ENCODE peak calls at places on chromosomes 12 and 14, in four cellular contexts. B is stimulated activated CD8-positive, alpha-beta memory T cell treated with anti-CD3 and anti-CD28 coated beads, Interleukin-4, amount 100 ng/mL, for 1 hour; H is activated T-helper 1 cell treated with Interleukin-2 at 50 U/mL for 16 hours; Y is Daoy. G is an unnamed sample.

GRCh38 chr14:95776798-95777615 is 63.1 kb upstream of the TCL1A start:
- DNase-seq in Y (no peak), H (no peak), B (no peak), G (no peak)

GRCh38 chr14:102928412-102929348 is 6.2 kb downstream of the AMN start:
- DNase-seq in B (peak), H (peak), Y (peak), G (peak)

GRCh38 chr14:81831128-81831815 is 297.6 kb upstream of the SEL1L start:
- DNase-seq in H (no peak), Y (no peak), B (no peak), G (no peak)

GRCh38 chr12:85448548-85449139 is 168.6 kb downstream of the ALX1 start:
- DNase-seq in H (no peak), B (no peak), Y (no peak), G (no peak)

GRCh38 chr12:30268036-30268435 is 427.6 kb downstream of the IPO8 start:
- DNase-seq in H (no peak), Y (no peak), B (no peak), G (no peak)

GRCh38 chr12:110010853-110011835 is 11.9 kb downstream of the ANKRD13A start:
- DNase-seq in H (no peak), B (no peak), Y (no peak), G (no peak)

GRCh38 chr14:72644758-72645489 is 249.0 kb downstream of the DPF3 start:
- DNase-seq in B (no peak), Y (no peak), H (no peak), G (no peak)

GRCh38 chr14:75454963-75455546 is 27.2 kb downstream of the JDP2 start:
- DNase-seq in B (no peak), Y (peak), H (no peak), G (peak)

GRCh38 chr12:38547586-38547985 is 231.0 kb downstream of the ALG10B start:
- DNase-seq in B (no peak), Y (no peak), H (no peak), G (peak)

GRCh38 chr12:103470664-103471063 is 25.1 kb downstream of the C12orf42 start:
- DNase-seq in H (no peak), Y (peak), B (no peak), G (no peak)

GRCh38 chr12:51162217-51162616 is 10.7 kb downstream of the TFCP2 start:
- DNase-seq in Y (no peak), H (no peak), B (no peak), G (no peak)

GRCh38 chr12:113298861-113299545 is 35.9 kb downstream of the SLC8B1 start:
- DNase-seq in H (no peak), Y (peak), B (no peak), G (no peak)

GRCh38 chr14:92670967-92671366 is 77.5 kb downstream of the LGMN start:
- DNase-seq in Y (peak), B (no peak), H (no peak), G (no peak)

GRCh38 chr12:108804361-108804949 is 52.9 kb downstream of the SSH1 start:
- DNase-seq in H (no peak), B (no peak), Y (no peak), G (no peak)

GRCh38 chr12:80239867-80240266 is 140.5 kb downstream of the OTOGL start:
- DNase-seq in B (no peak), Y (no peak), H (no peak), G (no peak)

GRCh38 chr12:105559292-105559691 is 228.8 kb downstream of the C12orf75 start:
- DNase-seq in B (no peak), Y (no peak), H (no peak), G (no peak)

GRCh38 chr14:95023886-95024285 is 133.4 kb downstream of the DICER1 start:
- DNase-seq in H (no peak), B (no peak), Y (peak), G (no peak)

GRCh38 chr14:90624732-90625444 is 191.3 kb downstream of the TTC7B start:
- DNase-seq in B (no peak), Y (no peak), H (no peak), G (peak)

GRCh38 chr12:22173154-22173553 is 127.1 kb downstream of the CMAS start:
- DNase-seq in H (no peak), B (no peak), Y (no peak), G (no peak)

GRCh38 chr14:58426819-58427288 is 477 bp downstream of the TIMM9 start:
- DNase-seq in Y (peak), B (peak), H (peak), G (peak)

GRCh38 chr12:45850302-45850701 is 120.8 kb downstream of the ARID2 start:
- DNase-seq in B (no peak), H (no peak), Y (no peak), G (no peak)

GRCh38 chr14:24403294-24404013 is 4.7 kb downstream of the NYNRIN start:
- DNase-seq in H (no peak), Y (no peak), B (no peak), G (no peak)

GRCh38 chr14:65840118-65840751 is 427.7 kb downstream of the FUT8 start:
- DNase-seq in B (no peak), Y (no peak), H (no peak), G (no peak)

GRCh38 chr12:111798182-111798581 is 31.4 kb downstream of the ALDH2 start:
- DNase-seq in Y (no peak), B (no peak), H (no peak), G (no peak)

GRCh38 chr12:64042901-64043300 is 179.2 kb downstream of the KICS2 start:
- DNase-seq in B (no peak), H (no peak), Y (no peak), G (no peak)

GRCh38 chr12:32804301-32804700 is 48.6 kb upstream of the YARS2 start:
- DNase-seq in Y (no peak), B (no peak), H (no peak), G (no peak)

GRCh38 chr14:100376751-100377171 is 53.6 kb downstream of the SLC25A47 start:
- DNase-seq in H (no peak), B (no peak), Y (no peak), G (peak)

GRCh38 chr14:64703393-64704144 is 655 bp upstream of the PLEKHG3 start:
- DNase-seq in B (no peak), Y (no peak), H (no peak), G (no peak)

GRCh38 chr12:92574046-92574783 is 128.6 kb upstream of the PLEKHG7 start:
- DNase-seq in Y (peak), H (no peak), B (no peak), G (no peak)

GRCh38 chr14:83425138-83425537 is 1891.5 kb upstream of the SEL1L start:
- DNase-seq in B (no peak), Y (no peak), H (no peak), G (no peak)

GRCh38 chr12:93683410-93683809 is 6.2 kb downstream of the CRADD start:
- DNase-seq in Y (no peak), B (no peak), H (no peak), G (no peak)

GRCh38 chr12:111937429-111937828 is 75.5 kb downstream of the TMEM116 start:
- DNase-seq in H (no peak), Y (no peak), B (no peak), G (no peak)

GRCh38 chr12:19760611-19761010 is 321.3 kb downstream of the AEBP2 start:
- DNase-seq in B (no peak), Y (no peak), H (no peak), G (no peak)

GRCh38 chr12:76123301-76124212 is 39.1 kb upstream of the NAP1L1 start:
- DNase-seq in B (no peak), H (no peak), Y (no peak), G (no peak)

GRCh38 chr14:100589760-100590469 is 2.7 kb upstream of the BEGAIN start:
- DNase-seq in H (no peak), Y (no peak), B (no peak), G (no peak)

GRCh38 chr14:88793259-88793625 is 489 bp upstream of the EML5 start:
- DNase-seq in H (no peak), Y (no peak), B (no peak), G (no peak)

GRCh38 chr12:89884917-89885316 is 176.3 kb upstream of the ATP2B1 start:
- DNase-seq in Y (no peak), H (no peak), B (no peak), G (no peak)

GRCh38 chr12:110279976-110280783 is 867 bp upstream of the ATP2A2 start:
- DNase-seq in B (peak), H (peak), Y (no peak), G (peak)

GRCh38 chr12:77761286-77761685 is 69.4 kb upstream of the NAV3 start:
- DNase-seq in Y (no peak), H (no peak), B (no peak), G (no peak)

G was measured in PC-9.